ENCODE peak calls at places on chromosomes 11 and 22, in five cellular contexts. B, I, Z, T and F are unnamed samples.

GRCh38 chr11:9263840-9264380 is 1.2 kb downstream of the DENND5A start:
- DNase-seq in B (no peak), I (no peak), Z (no peak), T (peak), F (no peak)

GRCh38 chr11:119493712-119494111 is 70.7 kb upstream of the THY1 start:
- DNase-seq in B (no peak), I (no peak), Z (no peak), T (peak), F (peak)

GRCh38 chr11:1845571-1846452 is 7.0 kb downstream of the TNNI2 start:
- DNase-seq in B (no peak), I (no peak), Z (no peak), T (peak), F (no peak)

GRCh38 chr11:16815047-16815767 is 76.8 kb downstream of the C11orf58 start:
- DNase-seq in B (no peak), I (peak), Z (peak), T (no peak), F (peak)

GRCh38 chr11:68266936-68267880 is 4.6 kb downstream of the C11orf24 start:
- DNase-seq in B (no peak), I (no peak), Z (no peak), T (no peak), F (no peak)

GRCh38 chr11:103927535-103927934 is 108.9 kb upstream of the DDI1 start:
- DNase-seq in B (no peak), I (no peak), Z (no peak), T (no peak), F (no peak)

GRCh38 chr22:30210235-30210831 is 36.2 kb downstream of the LIF start:
- DNase-seq in B (peak), I (no peak), Z (no peak), T (no peak), F (no peak)

GRCh38 chr11:115148691-115149090 is 355.5 kb downstream of the CADM1 start:
- DNase-seq in B (no peak), I (no peak), Z (no peak), T (no peak), F (no peak)

GRCh38 chr11:1541474-1542204 is 30.4 kb downstream of the DUSP8 start:
- DNase-seq in B (no peak), I (peak), Z (no peak), T (no peak), F (no peak)

GRCh38 chr11:23399995-23400394 is 539.7 kb upstream of the CCDC179 start:
- DNase-seq in B (no peak), I (no peak), Z (no peak), T (no peak), F (no peak)

GRCh38 chr11:22244986-22245592 is 52.2 kb downstream of the ANO5 start:
- DNase-seq in B (no peak), I (peak), Z (peak), T (peak), F (no peak)

GRCh38 chr11:111598546-111598945 is 3.7 kb upstream of the SIK2 start:
- DNase-seq in B (no peak), I (no peak), Z (no peak), T (no peak), F (no peak)

GRCh38 chr11:85643255-85643654 is 4.5 kb upstream of the TMEM126A start:
- DNase-seq in B (no peak), I (no peak), Z (no peak), T (no peak), F (no peak)

GRCh38 chr22:47376322-47376700 is 613.9 kb downstream of the TBC1D22A start:
- DNase-seq in B (no peak), I (no peak), Z (no peak), T (no peak), F (no peak)

GRCh38 chr11:65211293-65212105 is 29.8 kb downstream of the CAPN1 start:
- DNase-seq in B (peak), I (no peak), Z (no peak), T (no peak), F (no peak)

GRCh38 chr11:5846689-5847088 is 5.0 kb upstream of the OR52E6 start:
- DNase-seq in B (no peak), I (no peak), Z (no peak), T (no peak), F (no peak)

GRCh38 chr11:62705401-62705800 is 1.8 kb downstream of the BSCL2 start:
- DNase-seq in B (no peak), I (no peak), Z (peak), T (no peak), F (no peak)

GRCh38 chr11:132142554-132142953 is 772.1 kb downstream of the NTM start:
- DNase-seq in B (no peak), I (no peak), Z (no peak), T (no peak), F (no peak)

GRCh38 chr11:111963786-111964385 is 26.7 kb downstream of the DIXDC1 start:
- DNase-seq in B (no peak), I (no peak), Z (no peak), T (no peak), F (no peak)

GRCh38 chr22:23137905-23138520 is 3.8 kb downstream of the RSPH14 start:
- DNase-seq in B (no peak), I (no peak), Z (no peak), T (peak), F (no peak)